ENCODE peak calls at places on chromosomes 11 and 22, in eight cellular contexts. M, D, J, B, L, P, R and G are unnamed samples.
A peak's percentile ranks its signal among the peaks of the same experiment; 100 is the strongest.

GRCh38 chr11:64072403-64072802 is 36.7 kb downstream of the FLRT1 start:
- DNase-seq in D (no peak), R (no peak), M (no peak), P (no peak), J (no peak), B (no peak), L (no peak), G (no peak)

GRCh38 chr11:12800032-12800671 is 125.9 kb downstream of the TEAD1 start:
- DNase-seq in M (peak; percentile 88), L (peak; percentile 56), P (no peak), D (peak; percentile 80), B (peak; percentile 85), R (peak; percentile 82), J (no peak), G (no peak)

GRCh38 chr11:96254854-96255253 is 88.1 kb downstream of the MAML2 start:
- DNase-seq in M (no peak), B (no peak), D (no peak), R (no peak), J (no peak), P (no peak), L (no peak), G (no peak)

GRCh38 chr11:73152861-73153483 is 10.9 kb upstream of the FCHSD2 start:
- DNase-seq in M (no peak), D (no peak), P (no peak), L (no peak), B (no peak), J (no peak), R (no peak), G (no peak)

GRCh38 chr11:82234256-82234655 is 499.4 kb downstream of the FAM181B start:
- DNase-seq in L (no peak), B (no peak), D (no peak), J (no peak), M (no peak), P (no peak), R (no peak), G (no peak)

GRCh38 chr22:42434283-42434682 is 2.1 kb upstream of the NFAM1 start:
- DNase-seq in D (no peak), P (no peak), B (no peak), M (peak; percentile 9), R (no peak), J (no peak), L (no peak), G (no peak)

GRCh38 chr22:26573026-26573662 is 16.8 kb downstream of the TPST2 start:
- DNase-seq in M (peak; percentile 21), P (no peak), R (no peak), B (no peak), D (peak; percentile 42), J (no peak), L (peak; percentile 72), G (peak; percentile 75)

GRCh38 chr22:30813936-30814335 is 119.3 kb downstream of the OSBP2 start:
- DNase-seq in P (no peak), M (no peak), J (no peak), R (no peak), L (no peak), B (no peak), D (no peak), G (no peak)

GRCh38 chr22:27247691-27248434 is 553.7 kb downstream of the MN1 start:
- DNase-seq in J (no peak), B (no peak), M (peak; percentile 70), L (peak; percentile 90), D (no peak), P (no peak), R (no peak), G (peak; percentile 54)

GRCh38 chr22:49968831-49969661 is 8.5 kb downstream of the PIM3 start:
- DNase-seq in D (no peak), P (no peak), R (peak; percentile 35), J (no peak), L (no peak), M (no peak), B (no peak), G (no peak)

GRCh38 chr11:7696424-7696823 is 9.9 kb downstream of the OVCH2 start:
- DNase-seq in M (no peak), B (no peak), D (no peak), L (no peak), J (no peak), P (no peak), R (no peak), G (no peak)

GRCh38 chr11:72683782-72684200 is 9.6 kb upstream of the PDE2A start:
- DNase-seq in P (no peak), B (peak; percentile 40), M (no peak), D (peak; percentile 43), L (peak; percentile 37), J (no peak), R (peak; percentile 70), G (peak; percentile 18)

GRCh38 chr11:28756977-28757376 is 648.8 kb downstream of the METTL15 start:
- DNase-seq in P (no peak), D (peak; percentile 79), L (peak; percentile 77), J (peak; percentile 80), R (no peak), M (peak; percentile 95), B (peak; percentile 85), G (peak; percentile 91)

GRCh38 chr11:18277560-18278271 is 11.7 kb downstream of the SAA1 start:
- DNase-seq in R (no peak), B (no peak), J (no peak), M (no peak), D (no peak), L (peak; percentile 65), P (no peak), G (no peak)

GRCh38 chr11:64224151-64224890 is 1.7 kb downstream of the TRPT1 start:
- DNase-seq in L (no peak), M (peak; percentile 37), B (no peak), P (no peak), R (no peak), D (no peak), J (no peak), G (no peak)

GRCh38 chr22:46641829-46642266 is 21.7 kb downstream of the GRAMD4 start:
- DNase-seq in L (peak; percentile 22), B (no peak), J (no peak), P (no peak), R (no peak), M (peak; percentile 16), D (no peak), G (peak; percentile 53)

GRCh38 chr11:122696662-122697061 is 41.1 kb downstream of the UBASH3B start:
- DNase-seq in P (no peak), J (no peak), B (no peak), D (no peak), R (no peak), L (no peak), M (no peak), G (no peak)

GRCh38 chr22:48856308-48856615 is 971.4 kb downstream of the BRD1 start:
- DNase-seq in M (no peak), P (no peak), L (no peak), B (no peak), R (no peak), D (no peak), J (no peak), G (no peak)

GRCh38 chr22:44363214-44363979 is 50.6 kb upstream of the SHISAL1 start:
- DNase-seq in P (peak; percentile 92), B (peak; percentile 92), D (peak; percentile 95), J (peak; percentile 87), M (peak; percentile 98), L (peak; percentile 99), R (peak; percentile 76), G (peak; percentile 98)

GRCh38 chr22:50656122-50657070 is 16.2 kb upstream of the SHANK3 start:
- DNase-seq in M (peak; percentile 58), L (peak; percentile 57), J (no peak), R (no peak), D (peak; percentile 26), P (no peak), B (no peak), G (peak; percentile 55)

GRCh38 chr11:1948389-1948788 is 1.3 kb downstream of the MRPL23 start:
- DNase-seq in D (no peak), M (no peak), R (no peak), P (no peak), B (no peak), L (no peak), J (no peak), G (no peak)

GRCh38 chr11:35056391-35057093 is 82.4 kb upstream of the CD44 start:
- DNase-seq in L (no peak), R (no peak), D (no peak), J (no peak), M (peak; percentile 21), P (no peak), B (no peak), G (no peak)

GRCh38 chr22:43754176-43754575 is 57.9 kb downstream of the EFCAB6 start:
- DNase-seq in B (no peak), D (no peak), M (no peak), P (no peak), R (no peak), L (no peak), J (no peak), G (no peak)

DNA sequence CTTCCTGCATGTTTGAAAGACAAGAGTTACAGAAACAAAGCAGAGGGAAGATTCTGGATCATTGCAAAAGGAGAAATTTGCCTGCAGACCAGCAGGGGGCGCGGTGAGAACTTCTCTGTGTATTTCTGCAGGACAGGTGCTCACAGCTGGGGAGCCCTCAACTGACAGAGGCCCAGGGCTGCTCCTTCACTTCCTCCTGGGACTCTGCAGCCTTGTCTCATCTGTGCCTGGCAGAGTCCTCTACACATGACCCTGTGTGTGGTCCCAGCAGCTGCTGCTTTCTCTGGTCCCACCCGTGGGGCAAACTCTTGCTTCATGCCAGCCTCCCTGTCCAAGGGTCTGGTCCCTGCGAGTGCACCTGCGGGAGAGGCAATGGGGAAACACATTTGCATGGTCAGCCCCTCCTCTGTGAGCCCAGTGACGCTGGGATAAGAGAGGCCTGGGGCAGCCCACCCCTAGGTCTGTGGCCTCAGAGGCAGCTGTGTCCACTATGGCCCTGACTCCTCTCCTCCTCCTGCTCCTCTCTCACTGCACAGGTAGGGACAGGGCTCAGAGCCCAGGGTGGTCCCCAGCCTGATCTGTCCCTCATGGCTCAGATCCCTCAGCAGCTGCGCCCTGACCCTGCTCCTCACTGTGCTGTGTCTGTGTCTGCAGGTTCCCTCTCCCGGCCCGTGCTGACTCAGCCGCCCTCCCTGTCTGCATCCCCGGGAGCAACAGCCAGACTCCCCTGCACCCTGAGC is 43.2 kb upstream of the VPREB1 start:
- DNase-seq in B (no peak), J (no peak), M (no peak), P (no peak), L (peak; percentile 44), R (no peak), D (no peak), G (no peak)
- TF ChIP-seq CTCF in B (peak; percentile 80), J (peak; percentile 74), M (peak; percentile 68), P (peak; percentile 73), L (peak; percentile 69), R (peak; percentile 15), D (peak; percentile 81), G (peak; percentile 29)

GRCh38 chr11:99513368-99513767 is 492.6 kb downstream of the CNTN5 start:
- DNase-seq in J (no peak), L (no peak), B (no peak), R (no peak), P (no peak), M (peak; percentile 29), D (no peak), G (no peak)
- H3K4me3 ChIP-seq in J (no peak overlapping the region), L (no peak overlapping the region), B (no peak overlapping the region), R (no peak overlapping the region), P (no peak overlapping the region), M (no peak overlapping the region), D (no peak overlapping the region), G (no peak overlapping the region)

GRCh38 chr11:61133956-61134662 is 27.1 kb downstream of the VPS37C start:
- DNase-seq in R (no peak), M (no peak), B (no peak), L (no peak), J (no peak), P (no peak), D (no peak), G (no peak)
- TF ChIP-seq CTCF in R (no peak), M (no peak), B (no peak), L (no peak), J (no peak), P (no peak), D (no peak), G (no peak)

GRCh38 chr11:112280268-112281126 is 19.8 kb upstream of the PLET1 start:
- DNase-seq in M (peak; percentile 75), J (no peak), D (peak; percentile 82), B (peak; percentile 78), R (peak; percentile 92), L (peak; percentile 89), P (peak; percentile 58), G (peak; percentile 80)
- H3K4me3 ChIP-seq in M (peak overlapping the region; percentile 41), J (peak overlapping the region; percentile 33), D (peak overlapping the region; percentile 44), B (peak overlapping the region; percentile 57), R (no peak overlapping the region), L (peak overlapping the region; percentile 57), P (peak overlapping the region; percentile 42), G (peak overlapping the region; percentile 62)